ENCODE peak calls at places on chromosomes 3 and 15, in six cellular contexts. C, U, X, O, A and B are unnamed samples.

GRCh38 chr15:49290204-49290603 is 120.2 kb downstream of the GALK2 start:
- DNase-seq in C (no peak), U (no peak), X (no peak), O (no peak), A (no peak), B (no peak)

GRCh38 chr3:72255191-72255590 is 470.2 kb upstream of the PROK2 start:
- DNase-seq in C (peak; percentile 57), U (no peak), X (no peak), O (no peak), A (no peak), B (no peak)

GRCh38 chr15:45448516-45448915 is 70.2 kb upstream of the GATM start:
- DNase-seq in C (no peak), U (no peak), X (no peak), O (no peak), A (no peak), B (no peak)

GRCh38 chr3:52930748-52931147 is 33.4 kb upstream of the STIMATE start:
- DNase-seq in C (no peak), U (no peak), X (no peak), O (no peak), A (no peak), B (no peak)

GRCh38 chr15:41585140-41586047 is 26.4 kb downstream of the TYRO3 start:
- DNase-seq in C (peak; percentile 76), U (peak; percentile 55), X (peak; percentile 54), O (peak; percentile 20), A (peak; percentile 71), B (no peak)

GRCh38 chr15:93703092-93703785 is 528.1 kb upstream of the MCTP2 start:
- DNase-seq in C (no peak), U (peak; percentile 46), X (no peak), O (no peak), A (no peak), B (no peak)

GRCh38 chr15:78225783-78226541 is 8.4 kb downstream of the ACSBG1 start:
- DNase-seq in C (no peak), U (peak; percentile 21), X (no peak), O (no peak), A (no peak), B (peak; percentile 49)

GRCh38 chr3:101433652-101434051 is 79.4 kb downstream of the SENP7 start:
- DNase-seq in C (no peak), U (no peak), X (no peak), O (no peak), A (no peak), B (no peak)

GRCh38 chr3:71875461-71875947 is 90.6 kb upstream of the PROK2 start:
- DNase-seq in C (peak; percentile 88), U (peak; percentile 51), X (peak; percentile 83), O (peak; percentile 52), A (peak; percentile 76), B (peak; percentile 50)

GRCh38 chr15:58732620-58733363 is 16.7 kb downstream of the ADAM10 start:
- DNase-seq in C (no peak), U (no peak), X (no peak), O (no peak), A (no peak), B (no peak)

GRCh38 chr3:40741729-40742128 is 217.0 kb downstream of the ZNF621 start:
- DNase-seq in C (no peak), U (no peak), X (no peak), O (no peak), A (no peak), B (no peak)